ENCODE peak calls at places on chromosomes 3 and 15, in nine cellular contexts. T is endodermal cell, N is iPS DF 6.9, S is cardiac muscle cell, I is H7, L is SJSA1, Z is psoas muscle, W is ovary, C is choroid plexus epithelial cell. E is an unnamed sample.

GRCh38 chr3:155369735-155370134 is 76.3 kb upstream of the STRIT1 start:
- DNase-seq in T (no peak), N (no peak), S (no peak), I (no peak), L (no peak), Z (no peak), W (no peak), C (no peak), E (no peak)

GRCh38 chr3:126960604-126960995 is 22.3 kb upstream of the PLXNA1 start:
- DNase-seq in T (no peak), N (no peak), S (no peak), I (no peak), L (no peak), Z (peak; percentile 83), W (peak; percentile 42), C (no peak), E (no peak)

GRCh38 chr15:72787521-72787920 is 4.0 kb upstream of the ADPGK start:
- DNase-seq in T (no peak), N (no peak), S (no peak), I (no peak), L (no peak), Z (no peak), W (no peak), C (peak; percentile 51), E (no peak)

GRCh38 chr3:105938101-105938500 is 69.3 kb upstream of the CBLB start:
- DNase-seq in T (no peak), N (no peak), S (no peak), I (no peak), L (no peak), Z (no peak), W (no peak), C (peak; percentile 63), E (peak; percentile 59)

GRCh38 chr15:65791335-65792129 is 561 bp downstream of the DENND4A start:
- DNase-seq in T (no peak), N (peak; percentile 2), S (peak; percentile 76), I (peak; percentile 80), L (peak; percentile 51), Z (peak; percentile 73), W (peak; percentile 85), C (peak; percentile 42), E (peak; percentile 56)

GRCh38 chr3:131530843-131531242 is 28.1 kb upstream of the MRPL3 start:
- DNase-seq in T (no peak), N (no peak), S (no peak), I (no peak), L (no peak), Z (no peak), W (no peak), C (no peak), E (no peak)

GRCh38 chr3:76415384-76415783 is 624.5 kb upstream of the ROBO2 start:
- DNase-seq in T (no peak), N (no peak), S (no peak), I (no peak), L (no peak), Z (no peak), W (no peak), C (no peak), E (no peak)

GRCh38 chr3:32813180-32813579 is 4.6 kb upstream of the TRIM71 start:
- DNase-seq in T (no peak), N (no peak), S (peak; percentile 32), I (peak; percentile 63), L (no peak), Z (no peak), W (no peak), C (no peak), E (no peak)

GRCh38 chr3:124261301-124261700 is 269.4 kb upstream of the ROPN1 start:
- DNase-seq in T (no peak), N (no peak), S (no peak), I (no peak), L (no peak), Z (no peak), W (no peak), C (peak; percentile 45), E (peak; percentile 13)

GRCh38 chr3:109114746-109115145 is 3.2 kb downstream of the MORC1 start:
- DNase-seq in T (no peak), N (no peak), S (no peak), I (no peak), L (no peak), Z (no peak), W (no peak), C (no peak), E (no peak)

GRCh38 chr3:20225769-20226168 is 39.8 kb upstream of the SGO1 start:
- DNase-seq in T (no peak), N (peak; percentile 37), S (peak; percentile 37), I (peak; percentile 17), L (no peak), Z (no peak), W (no peak), C (peak; percentile 60), E (peak; percentile 57)

GRCh38 chr15:78840661-78841060 is 29.4 kb upstream of the ADAMTS7 start:
- DNase-seq in T (no peak), N (no peak), S (no peak), I (no peak), L (no peak), Z (no peak), W (no peak), C (no peak), E (no peak)

GRCh38 chr3:182388506-182388905 is 404.8 kb upstream of the ATP11B start:
- DNase-seq in T (no peak), N (no peak), S (no peak), I (no peak), L (no peak), Z (no peak), W (no peak), C (no peak), E (no peak)

GRCh38 chr15:29820802-29821160 is 1.5 kb downstream of the TJP1 start:
- DNase-seq in T (no peak), N (no peak), S (no peak), I (no peak), L (no peak), Z (no peak), W (no peak), C (no peak), E (no peak)
- H3K4me3 ChIP-seq in T (peak overlapping the region; percentile 96), N (peak overlapping the region; percentile 27), S (peak overlapping the region; percentile 67), I (peak overlapping the region; percentile 95), L (peak overlapping the region; percentile 97), Z (peak overlapping the region; percentile 90), W (peak overlapping the region; percentile 95), C (peak overlapping the region; percentile 86), E (peak overlapping the region; percentile 83)

GRCh38 chr15:70321106-70321809 is 223.5 kb upstream of the TLE3 start:
- DNase-seq in T (no peak), N (no peak), S (no peak), I (no peak), L (no peak), Z (no peak), W (no peak), C (no peak), E (no peak)

GRCh38 chr15:70319466-70319865 is 221.7 kb upstream of the TLE3 start:
- DNase-seq in T (no peak), N (no peak), S (no peak), I (no peak), L (no peak), Z (no peak), W (no peak), C (no peak), E (no peak)

GRCh38 chr15:70318594-70318993 is 220.9 kb upstream of the TLE3 start:
- DNase-seq in T (no peak), N (no peak), S (no peak), I (no peak), L (no peak), Z (no peak), W (no peak), C (peak; percentile 45), E (no peak)

GRCh38 chr15:70318996-70319465 is 221.3 kb upstream of the TLE3 start:
- DNase-seq in T (no peak), N (no peak), S (no peak), I (no peak), L (no peak), Z (peak; percentile 73), W (no peak), C (peak; percentile 91), E (peak; percentile 49)

GRCh38 chr15:70320077-70320830 is 222.5 kb upstream of the TLE3 start:
- DNase-seq in T (no peak), N (no peak), S (no peak), I (no peak), L (no peak), Z (no peak), W (no peak), C (no peak), E (no peak)
- H3K4me3 ChIP-seq in T (no peak overlapping the region), N (no peak overlapping the region), S (no peak overlapping the region), I (no peak overlapping the region), L (no peak overlapping the region), Z (no peak overlapping the region), W (no peak overlapping the region), C (no peak overlapping the region), E (no peak overlapping the region)

GRCh38 chr3:24684506-24685023 is 189.9 kb upstream of the THRB start:
- DNase-seq in T (peak; percentile 62), N (no peak), S (no peak), I (peak; percentile 25), L (no peak), Z (no peak), W (no peak), C (no peak), E (no peak)
- H3K4me3 ChIP-seq in T (no peak overlapping the region), N (no peak overlapping the region), S (no peak overlapping the region), I (no peak overlapping the region), L (no peak overlapping the region), Z (no peak overlapping the region), W (no peak overlapping the region), C (no peak overlapping the region), E (no peak overlapping the region)

GRCh38 chr15:58951388-58952060 is 18.0 kb upstream of the SLTM start:
- DNase-seq in T (no peak), N (no peak), S (no peak), I (no peak), L (no peak), Z (no peak), W (no peak), C (peak; percentile 69), E (peak; percentile 86)
- H3K4me3 ChIP-seq in T (no peak overlapping the region), N (no peak overlapping the region), S (no peak overlapping the region), I (no peak overlapping the region), L (no peak overlapping the region), Z (no peak overlapping the region), W (no peak overlapping the region), C (no peak overlapping the region), E (no peak overlapping the region)

GRCh38 chr3:112491373-112491772 is 7.9 kb downstream of the BTLA start:
- DNase-seq in T (no peak), N (no peak), S (no peak), I (no peak), L (no peak), Z (no peak), W (no peak), C (no peak), E (no peak)
- H3K4me3 ChIP-seq in T (no peak overlapping the region), N (no peak overlapping the region), S (no peak overlapping the region), I (no peak overlapping the region), L (no peak overlapping the region), Z (no peak overlapping the region), W (no peak overlapping the region), C (no peak overlapping the region), E (no peak overlapping the region)